ENCODE peak calls at places on chromosomes 1 and 21, in ten cellular contexts. P is HCT116, X is GM23338, K is fibroblast of lung, U is neural progenitor cell, N is MM.1S, W is mammary epithelial cell, A is HepG2, H is endothelial cell of umbilical vein, I is keratinocyte. F is an unnamed sample.

GRCh38 chr1:149929847-149930246 is 2.2 kb upstream of the SF3B4 start:
- DNase-seq in P (no peak), X (no peak), K (no peak), U (no peak), N (no peak), W (no peak), A (no peak), H (no peak), I (no peak), F (no peak)

GRCh38 chr1:164602142-164602429 is 43.1 kb downstream of the PBX1 start:
- DNase-seq in P (peak), X (peak), K (no peak), U (no peak), N (peak), W (peak), A (no peak), H (no peak), I (no peak), F (no peak)

GRCh38 chr1:22903113-22903512 is 69.6 kb downstream of the LACTBL1 start:
- DNase-seq in P (no peak), X (no peak), K (no peak), U (no peak), N (no peak), W (peak), A (no peak), H (no peak), I (no peak), F (peak)

GRCh38 chr1:240352769-240353168 is 259.2 kb downstream of the GREM2 start:
- DNase-seq in P (no peak), X (no peak), K (no peak), U (no peak), N (no peak), W (no peak), A (no peak), H (no peak), I (no peak), F (peak)

GRCh38 chr1:146032613-146033219 is 11.2 kb upstream of the HJV start:
- DNase-seq in P (peak), X (peak), K (peak), U (peak), N (peak), W (peak), A (peak), H (peak), I (no peak), F (peak)

GRCh38 chr1:6141601-6142000 is 38.5 kb downstream of the CHD5 start:
- DNase-seq in P (no peak), X (peak), K (no peak), U (peak), N (peak), W (peak), A (no peak), H (no peak), I (no peak), F (no peak)

GRCh38 chr21:44846485-44847260 is 26.8 kb downstream of the PTTG1IP start:
- DNase-seq in P (no peak), X (no peak), K (no peak), U (peak), N (no peak), W (no peak), A (peak), H (no peak), I (no peak), F (peak)

GRCh38 chr1:159737238-159737637 is 22.8 kb upstream of the CRP start:
- DNase-seq in P (no peak), X (no peak), K (no peak), U (no peak), N (no peak), W (no peak), A (no peak), H (no peak), I (no peak), F (no peak)

GRCh38 chr1:175504875-175505555 is 238.4 kb downstream of the TNR start:
- DNase-seq in P (no peak), X (peak), K (no peak), U (no peak), N (no peak), W (no peak), A (no peak), H (no peak), I (no peak), F (no peak)

GRCh38 chr21:26843912-26844257 is 1.3 kb downstream of the ADAMTS1 start:
- DNase-seq in P (no peak), X (peak), K (peak), U (peak), N (peak), W (peak), A (no peak), H (no peak), I (no peak), F (peak)

GRCh38 chr1:195430826-195431225 is 1177.4 kb downstream of the KCNT2 start:
- DNase-seq in P (no peak), X (no peak), K (peak), U (no peak), N (no peak), W (no peak), A (no peak), H (no peak), I (no peak), F (no peak)

GRCh38 chr1:244821134-244821533 is 14.3 kb upstream of the COX20 start:
- DNase-seq in P (no peak), X (no peak), K (no peak), U (no peak), N (no peak), W (peak), A (no peak), H (no peak), I (no peak), F (no peak)

GRCh38 chr1:56715161-56715560 is 70.0 kb downstream of the PRKAA2 start:
- DNase-seq in P (no peak), X (no peak), K (no peak), U (no peak), N (no peak), W (peak), A (no peak), H (no peak), I (no peak), F (peak)

GRCh38 chr1:19405195-19405760 is 80.1 kb downstream of the CAPZB start:
- DNase-seq in P (no peak), X (peak), K (no peak), U (peak), N (no peak), W (no peak), A (no peak), H (no peak), I (no peak), F (no peak)

GRCh38 chr1:156151093-156151688 is 2.2 kb upstream of the SEMA4A start:
- DNase-seq in P (no peak), X (no peak), K (peak), U (no peak), N (peak), W (no peak), A (no peak), H (no peak), I (no peak), F (no peak)

GRCh38 chr1:183604048-183604808 is 14.0 kb upstream of the NCF2 start:
- DNase-seq in P (no peak), X (no peak), K (peak), U (no peak), N (no peak), W (no peak), A (no peak), H (no peak), I (no peak), F (peak)

GRCh38 chr1:184889183-184889582 is 85.1 kb downstream of the NIBAN1 start:
- DNase-seq in P (no peak), X (no peak), K (no peak), U (no peak), N (no peak), W (no peak), A (no peak), H (no peak), I (no peak), F (no peak)

GRCh38 chr1:201060586-201060985 is 37.1 kb upstream of the KIF21B start:
- DNase-seq in P (no peak), X (no peak), K (no peak), U (no peak), N (no peak), W (no peak), A (no peak), H (no peak), I (peak), F (no peak)

GRCh38 chr1:201059871-201060555 is 36.5 kb upstream of the KIF21B start:
- DNase-seq in P (no peak), X (no peak), K (no peak), U (no peak), N (no peak), W (no peak), A (no peak), H (no peak), I (no peak), F (no peak)

GRCh38 chr1:201061886-201062285 is 38.4 kb upstream of the KIF21B start:
- DNase-seq in P (no peak), X (no peak), K (no peak), U (no peak), N (no peak), W (no peak), A (no peak), H (no peak), I (no peak), F (no peak)

GRCh38 chr1:201061049-201061448 is 37.5 kb upstream of the KIF21B start:
- DNase-seq in P (no peak), X (no peak), K (no peak), U (no peak), N (no peak), W (no peak), A (no peak), H (no peak), I (no peak), F (no peak)

GRCh38 chr1:201059401-201059800 is 35.9 kb upstream of the KIF21B start:
- DNase-seq in P (no peak), X (peak), K (no peak), U (no peak), N (no peak), W (no peak), A (no peak), H (no peak), I (no peak), F (no peak)
- H2AFZ ChIP-seq in P (no peak), X (peak), K (no peak), U (no peak), N (no peak), W (no peak), A (no peak), H (no peak), I (no peak), F (no peak)

GRCh38 chr1:95113684-95114083 is 3.5 kb upstream of the TLCD4 start:
- DNase-seq in P (no peak), X (no peak), K (no peak), U (no peak), N (no peak), W (no peak), A (no peak), H (no peak), I (no peak), F (no peak)

GRCh38 chr1:95118019-95118499 is 904 bp downstream of the TLCD4 start:
- DNase-seq in P (no peak), X (no peak), K (peak), U (no peak), N (peak), W (peak), A (no peak), H (no peak), I (no peak), F (no peak)

GRCh38 chr1:95116666-95117206 is 419 bp upstream of the TLCD4 start:
- DNase-seq in P (peak), X (peak), K (peak), U (peak), N (peak), W (peak), A (peak), H (peak), I (no peak), F (peak)

GRCh38 chr1:95115708-95116137 is 1.4 kb upstream of the TLCD4 start:
- DNase-seq in P (no peak), X (no peak), K (no peak), U (no peak), N (no peak), W (peak), A (peak), H (no peak), I (no peak), F (no peak)

DNA sequence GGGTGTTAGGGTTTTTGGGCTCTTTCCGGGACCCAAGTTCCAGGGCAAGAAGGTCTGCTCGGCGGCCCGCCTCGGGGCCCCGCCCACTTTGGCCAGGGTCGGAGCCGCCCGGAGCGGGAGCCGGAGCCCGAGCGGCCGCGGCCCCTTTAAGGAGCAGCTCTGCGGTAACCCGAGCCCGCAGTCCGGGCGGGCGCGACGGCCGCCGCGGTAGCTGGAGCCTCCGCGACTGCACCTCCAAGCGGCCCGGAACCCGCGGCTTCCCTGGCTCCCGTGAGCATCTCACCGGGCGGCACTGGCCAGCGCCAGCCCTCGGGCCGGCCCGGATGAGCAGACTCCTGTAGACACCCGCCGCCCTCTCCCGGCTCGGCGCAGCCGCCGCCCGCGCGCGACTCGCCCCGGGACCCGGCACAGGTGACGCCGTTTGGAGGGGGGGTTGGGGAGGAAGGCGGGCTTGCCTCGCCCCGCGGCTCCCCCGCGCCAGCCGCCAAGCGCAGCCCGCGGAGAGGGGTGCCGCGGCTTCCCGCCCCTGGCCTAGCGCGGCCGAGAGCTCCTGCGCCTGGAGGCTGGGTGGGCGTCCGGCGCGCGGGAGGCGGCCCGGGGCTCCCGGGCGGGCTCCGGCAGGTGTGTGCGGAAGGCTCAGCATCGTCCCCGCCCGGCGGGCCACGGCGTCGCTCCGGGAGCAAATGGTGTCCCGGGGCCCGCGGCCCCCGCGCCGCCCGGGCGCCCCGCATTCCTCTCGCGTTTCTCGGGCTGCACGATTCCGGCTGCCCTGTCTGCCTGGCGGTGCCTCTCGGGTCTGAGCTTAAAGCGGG is at the start of gene TLCD4:
- DNase-seq in P (peak), X (peak), K (peak), U (peak), N (peak), W (peak), A (peak), H (no peak), I (no peak), F (peak)
- TF ChIP-seq EZH2 in P (no peak), X (no peak), K (peak), U (peak), N (no peak), W (no peak), A (no peak), H (peak), I (no peak), F (peak)

DNA sequence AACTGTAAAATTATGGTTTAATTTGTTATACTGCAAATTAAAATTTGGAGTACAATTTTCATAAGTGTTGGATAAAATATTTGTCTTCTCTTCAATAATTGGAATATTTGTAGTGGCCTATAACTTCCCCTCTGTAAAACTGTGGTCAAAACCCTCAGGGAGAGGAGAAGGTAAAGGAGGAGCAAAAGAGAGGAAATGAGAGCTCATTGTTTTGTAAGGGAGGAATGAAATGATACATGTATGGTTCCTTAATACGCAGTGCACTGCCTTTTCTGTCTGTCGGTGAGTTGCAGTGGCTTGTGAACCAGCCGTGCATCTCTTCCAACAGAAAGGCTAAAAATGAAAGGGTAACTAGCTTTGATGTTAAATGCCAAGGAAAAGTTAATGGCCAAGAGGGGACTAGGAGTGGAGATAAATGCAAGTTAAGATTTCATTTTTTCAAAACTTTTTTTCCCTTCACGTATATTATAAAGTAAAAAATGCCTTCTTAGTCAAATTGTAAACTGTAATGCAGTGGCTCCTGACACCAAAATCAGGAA is 26.4 kb downstream of the LRRC8D start:
- DNase-seq in P (no peak), X (no peak), K (no peak), U (no peak), N (no peak), W (no peak), A (no peak), H (no peak), I (no peak), F (no peak)
- TF ChIP-seq CTCF in P (no peak), X (no peak), K (no peak), U (no peak), N (no peak), W (no peak), A (no peak), H (no peak), I (no peak), F (no peak)

GRCh38 chr1:91278754-91279153 is 125.9 kb downstream of the HFM1 start:
- DNase-seq in P (peak), X (peak), K (peak), U (peak), N (peak), W (peak), A (peak), H (peak), I (no peak), F (peak)
- H2AFZ ChIP-seq in P (no peak), X (no peak), K (no peak), U (no peak), N (no peak), W (no peak), A (no peak), H (no peak), I (no peak), F (no peak)

DNA sequence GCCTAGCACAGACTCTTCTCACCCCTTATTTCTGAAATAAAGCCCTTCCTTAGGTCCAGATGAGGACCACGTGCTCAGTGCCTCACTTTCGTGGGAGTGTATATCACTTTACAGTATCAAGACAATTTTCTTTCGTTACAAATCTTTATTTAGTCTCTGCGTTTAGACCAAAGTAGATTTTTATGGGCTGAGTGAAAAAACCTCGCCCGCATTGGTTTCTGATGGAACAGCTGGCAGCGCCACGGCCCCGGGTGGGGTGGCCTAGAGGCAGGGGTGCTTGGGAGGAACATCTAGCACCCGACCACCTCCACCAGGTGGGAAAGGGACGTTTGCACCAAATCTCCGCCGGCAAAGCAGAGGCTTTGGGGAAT is 7.6 kb downstream of the SIM2 start:
- DNase-seq in P (no peak), X (no peak), K (no peak), U (no peak), N (no peak), W (no peak), A (no peak), H (no peak), I (no peak), F (no peak)
- TF ChIP-seq EZH2 in P (no peak), X (peak), K (no peak), U (no peak), N (no peak), W (no peak), A (no peak), H (no peak), I (no peak), F (no peak)

GRCh38 chr1:157959750-157960149 is 33.7 kb upstream of the KIRREL1 start:
- DNase-seq in P (no peak), X (no peak), K (no peak), U (no peak), N (no peak), W (no peak), A (no peak), H (no peak), I (no peak), F (no peak)

GRCh38 chr1:157961805-157962762 is 31.4 kb upstream of the KIRREL1 start:
- DNase-seq in P (no peak), X (peak), K (peak), U (no peak), N (peak), W (peak), A (no peak), H (peak), I (peak), F (peak)

GRCh38 chr1:157958280-157958679 is 35.2 kb upstream of the KIRREL1 start:
- DNase-seq in P (no peak), X (no peak), K (no peak), U (no peak), N (no peak), W (no peak), A (no peak), H (no peak), I (no peak), F (no peak)

GRCh38 chr1:157963713-157964112 is 29.7 kb upstream of the KIRREL1 start:
- DNase-seq in P (peak), X (peak), K (peak), U (peak), N (peak), W (peak), A (peak), H (peak), I (no peak), F (peak)

DNA sequence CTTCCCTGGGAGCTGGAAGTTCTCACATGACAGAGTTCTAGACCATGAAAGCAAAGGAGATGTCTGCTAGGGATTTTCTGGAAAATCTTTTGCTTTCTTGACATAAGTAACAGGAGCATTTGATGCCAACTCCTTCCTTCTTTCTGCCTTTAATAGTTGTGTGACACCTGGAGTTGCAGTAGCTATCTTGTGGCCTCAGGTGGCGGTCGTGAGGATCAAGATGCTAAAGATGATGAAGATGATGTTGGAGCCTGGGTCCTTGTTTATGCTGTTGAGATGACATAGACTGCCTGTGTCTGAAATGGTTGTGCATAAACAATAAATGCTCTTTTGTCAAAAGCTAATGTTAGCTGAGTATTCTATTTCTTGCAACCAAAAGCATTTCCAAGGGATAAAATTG is 32.7 kb upstream of the KIRREL1 start:
- DNase-seq in P (no peak), X (peak), K (no peak), U (no peak), N (no peak), W (no peak), A (no peak), H (no peak), I (no peak), F (no peak)
- TF ChIP-seq CTCF in P (peak), X (peak), K (no peak), U (peak), N (peak), W (no peak), A (no peak), H (no peak), I (no peak), F (no peak)

GRCh38 chr1:201009967-201010645 is 13.4 kb downstream of the KIF21B start:
- DNase-seq in P (no peak), X (peak), K (no peak), U (peak), N (no peak), W (no peak), A (no peak), H (no peak), I (no peak), F (no peak)

GRCh38 chr1:201008666-201009360 is 14.7 kb downstream of the KIF21B start:
- DNase-seq in P (no peak), X (no peak), K (no peak), U (peak), N (no peak), W (no peak), A (no peak), H (no peak), I (no peak), F (no peak)

GRCh38 chr1:201013991-201014815 is 9.3 kb downstream of the KIF21B start:
- DNase-seq in P (no peak), X (peak), K (no peak), U (peak), N (no peak), W (no peak), A (no peak), H (no peak), I (no peak), F (no peak)

GRCh38 chr1:201013031-201013485 is 10.5 kb downstream of the KIF21B start:
- DNase-seq in P (no peak), X (no peak), K (no peak), U (no peak), N (no peak), W (no peak), A (no peak), H (no peak), I (no peak), F (no peak)

GRCh38 chr1:201011616-201012015 is 11.9 kb downstream of the KIF21B start:
- DNase-seq in P (no peak), X (no peak), K (no peak), U (no peak), N (no peak), W (no peak), A (no peak), H (no peak), I (no peak), F (no peak)
- H2AFZ ChIP-seq in P (no peak), X (no peak), K (no peak), U (no peak), N (no peak), W (no peak), A (no peak), H (no peak), I (no peak), F (no peak)

GRCh38 chr1:232952514-232953175 is 2.2 kb downstream of the NTPCR start:
- DNase-seq in P (peak), X (peak), K (peak), U (peak), N (peak), W (peak), A (peak), H (peak), I (peak), F (no peak)
- TF ChIP-seq EZH2 in P (no peak), X (no peak), K (no peak), U (no peak), N (no peak), W (no peak), A (no peak), H (no peak), I (no peak), F (no peak)

F was measured in astrocyte.